ENCODE peak calls at places on chromosomes 1 and 21, in four cellular contexts. I is GM12878, D is WTC11, S is K562. X is an unnamed sample.

GRCh38 chr1:170758992-170759391 is 95.1 kb downstream of the PRRX1 start:
- DNase-seq in D (no peak), I (no peak), S (no peak), X (no peak)

GRCh38 chr21:29413683-29414082 is 115.0 kb downstream of the BACH1 start:
- DNase-seq in D (no peak), S (no peak), I (no peak), X (no peak)

GRCh38 chr1:172993640-172994039 is 57.1 kb downstream of the TNFSF18 start:
- DNase-seq in D (no peak), S (no peak), I (no peak), X (no peak)

GRCh38 chr1:180098242-180098995 is 56.2 kb upstream of the QSOX1 start:
- DNase-seq in D (no peak), S (no peak), I (no peak), X (no peak)

GRCh38 chr1:192516776-192517297 is 58.7 kb upstream of the RGS1 start:
- DNase-seq in D (no peak), S (no peak), I (peak; percentile 99), X (no peak)

GRCh38 chr1:92792340-92792782 is 7.5 kb upstream of the EVI5 start:
- DNase-seq in D (no peak), I (no peak), S (peak; percentile 72), X (no peak)

GRCh38 chr1:46653405-46653853 is 14.7 kb downstream of the ATPAF1 start:
- DNase-seq in S (no peak), D (no peak), I (no peak), X (no peak)

GRCh38 chr21:45853703-45854342 is 127.7 kb upstream of the COL6A1 start:
- DNase-seq in I (no peak), S (no peak), D (no peak), X (no peak)

GRCh38 chr1:25360596-25361581 is 22.8 kb downstream of the TMEM50A start:
- DNase-seq in D (no peak), I (no peak), S (peak; percentile 60), X (no peak)

GRCh38 chr1:209733409-209734192 is 22.3 kb upstream of the TRAF3IP3 start:
- DNase-seq in D (no peak), S (no peak), I (no peak), X (no peak)

GRCh38 chr21:45326169-45326833 is 38.6 kb upstream of the POFUT2 start:
- DNase-seq in D (no peak), I (no peak), S (no peak), X (no peak)

GRCh38 chr1:116277840-116278540 is 95.1 kb upstream of the ATP1A1 start:
- DNase-seq in I (no peak), D (no peak), S (peak; percentile 28), X (no peak)

GRCh38 chr1:88736633-88737248 is 52.7 kb downstream of the PKN2 start:
- DNase-seq in I (no peak), S (peak; percentile 33), D (peak; percentile 61), X (peak; percentile 38)

GRCh38 chr1:172883844-172884243 is 166.9 kb downstream of the TNFSF18 start:
- DNase-seq in S (no peak), I (no peak), D (no peak), X (no peak)

GRCh38 chr1:20742671-20743070 is 10.2 kb upstream of the SH2D5 start:
- DNase-seq in S (no peak), I (no peak), D (no peak), X (no peak)

GRCh38 chr1:200323856-200324400 is 85.9 kb downstream of the ZNF281 start:
- DNase-seq in D (no peak), I (no peak), S (no peak), X (no peak)

GRCh38 chr1:6033986-6034749 is 11.5 kb upstream of the KCNAB2 start:
- DNase-seq in S (peak; percentile 78), D (peak; percentile 86), I (no peak), X (peak; percentile 49)

GRCh38 chr1:25568834-25569598 is 25.6 kb downstream of the LDLRAP1 start:
- DNase-seq in D (no peak), S (peak; percentile 83), I (no peak), X (peak; percentile 45)

GRCh38 chr1:203166192-203166940 is 9.3 kb downstream of the MYBPH start:
- DNase-seq in D (no peak), S (peak; percentile 59), I (no peak), X (peak; percentile 42)

GRCh38 chr1:104780470-104781078 is 1030.9 kb downstream of the AMY1C start:
- DNase-seq in S (peak; percentile 16), D (no peak), I (no peak), X (peak; percentile 19)

GRCh38 chr1:101060992-101061391 is 35.4 kb upstream of the DPH5 start:
- DNase-seq in S (no peak), I (no peak), D (no peak), X (no peak)

GRCh38 chr1:44775078-44775929 is at the start of gene RPS8:
- DNase-seq in S (peak; percentile 99), D (peak; percentile 93), I (peak; percentile 74), X (peak; percentile 91)

GRCh38 chr1:110645962-110646735 is 28.6 kb downstream of the KCNA3 start:
- DNase-seq in S (no peak), I (no peak), D (no peak), X (no peak)

GRCh38 chr1:70826428-70826827 is 221.2 kb downstream of the PTGER3 start:
- DNase-seq in D (no peak), I (no peak), S (no peak), X (no peak)

GRCh38 chr1:224585051-224585450 is 31.1 kb upstream of the CNIH3 start:
- DNase-seq in S (no peak), I (no peak), D (no peak), X (no peak)

GRCh38 chr1:224583774-224584173 is 32.3 kb upstream of the CNIH3 start:
- DNase-seq in I (no peak), D (no peak), S (no peak), X (no peak)

GRCh38 chr1:224580006-224580405 is 36.1 kb upstream of the CNIH3 start:
- DNase-seq in D (no peak), I (no peak), S (no peak), X (no peak)

GRCh38 chr1:224582041-224582440 is 34.1 kb upstream of the CNIH3 start:
- DNase-seq in D (no peak), I (no peak), S (no peak), X (no peak)

DNA sequence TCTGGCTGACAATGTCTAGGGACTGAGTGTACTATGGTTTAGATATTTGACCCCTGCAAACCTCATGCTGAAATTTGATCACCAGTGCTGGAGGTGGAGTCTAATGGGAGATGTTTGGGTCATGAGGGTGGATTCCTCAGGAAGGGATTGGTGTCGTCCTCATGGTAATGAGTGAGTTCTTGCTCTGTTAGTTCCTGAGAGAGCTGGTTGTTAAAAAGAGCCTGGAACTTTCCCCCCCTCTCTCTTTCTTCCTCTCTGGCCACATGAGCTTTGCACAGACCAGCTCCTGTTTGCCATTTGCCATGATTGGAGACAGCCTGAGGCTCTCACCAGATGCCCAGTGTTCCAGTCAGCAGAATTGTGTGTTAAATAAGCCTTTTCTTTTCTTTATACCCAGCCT is 36.6 kb upstream of the CNIH3 start:
- DNase-seq in D (no peak), I (no peak), S (no peak), X (no peak)
- TF ChIP-seq ETV6 in D (no peak), I (no peak), S (no peak), X (no peak)

DNA sequence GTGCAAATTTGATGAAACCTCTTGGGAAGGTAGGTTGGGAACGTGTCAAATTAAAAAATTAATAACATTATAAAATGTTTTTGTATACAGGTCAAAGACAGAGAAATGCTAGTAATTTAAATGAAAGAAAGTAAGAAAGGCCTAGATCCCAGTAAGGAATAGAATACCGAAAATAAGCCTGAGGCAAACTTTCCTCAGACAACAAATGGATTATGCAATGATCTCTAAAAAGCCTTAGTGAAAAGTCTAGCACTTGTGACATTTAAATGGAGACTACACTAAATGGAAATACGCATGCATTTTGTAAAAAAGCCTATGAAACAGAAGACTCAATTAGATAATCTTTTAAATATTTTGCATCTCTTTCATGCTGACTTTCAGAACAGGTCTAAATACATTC is 138.5 kb upstream of the ZNHIT6 start:
- DNase-seq in I (no peak), S (no peak), D (no peak), X (no peak)
- TF ChIP-seq ETV6 in I (no peak), S (no peak), D (no peak), X (no peak)

DNA sequence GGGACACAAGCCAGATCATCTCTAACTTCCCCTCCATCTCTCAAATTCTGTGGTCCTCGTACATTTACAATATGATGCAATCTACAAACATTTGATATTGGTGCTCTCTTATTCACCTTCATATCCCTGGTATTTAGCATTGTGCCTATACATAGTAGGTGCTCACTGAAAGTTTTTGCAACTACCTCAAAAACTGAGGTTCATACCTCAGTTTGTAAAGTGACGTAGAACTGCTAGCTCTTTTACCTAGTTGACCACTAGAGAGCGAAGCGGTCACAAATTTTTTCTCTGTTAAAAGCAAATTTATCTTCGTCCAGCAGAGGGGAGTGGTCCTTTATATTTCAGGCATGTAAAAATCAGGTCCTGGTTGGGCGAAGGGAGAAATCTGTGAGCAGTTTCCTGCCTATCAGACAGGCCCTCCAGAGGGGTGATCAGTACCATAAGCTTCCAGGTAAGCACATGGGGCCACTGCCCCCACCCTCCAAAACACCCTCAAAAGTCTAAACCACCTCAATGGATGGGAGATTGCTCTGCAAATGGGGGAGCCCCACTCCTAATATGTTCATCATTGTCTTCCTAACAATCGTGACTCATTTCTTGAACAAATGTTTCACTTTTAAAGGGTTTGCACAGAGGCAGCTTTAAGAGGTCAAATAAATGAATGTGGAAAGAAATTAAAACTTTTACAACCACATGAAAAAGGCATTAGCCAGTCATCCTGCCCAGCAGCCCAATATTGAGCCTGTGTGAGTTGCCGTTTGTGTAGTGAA is 10.6 kb upstream of the HLCS start:
- DNase-seq in I (peak; percentile 59), S (peak; percentile 87), D (peak; percentile 33), X (peak; percentile 87)
- TF ChIP-seq ETV6 in I (no peak), S (no peak), D (no peak), X (no peak)

GRCh38 chr1:91716339-91716738 is 169.6 kb downstream of the TGFBR3 start:
- DNase-seq in S (peak; percentile 73), D (no peak), I (no peak), X (no peak)

GRCh38 chr1:91720044-91720443 is 165.9 kb downstream of the TGFBR3 start:
- DNase-seq in S (no peak), D (no peak), I (no peak), X (no peak)

GRCh38 chr1:91718368-91718767 is 167.6 kb downstream of the TGFBR3 start:
- DNase-seq in D (no peak), S (no peak), I (no peak), X (no peak)

GRCh38 chr1:91717839-91718238 is 168.1 kb downstream of the TGFBR3 start:
- DNase-seq in S (no peak), I (no peak), D (no peak), X (no peak)

GRCh38 chr1:91718877-91719276 is 167.1 kb downstream of the TGFBR3 start:
- DNase-seq in D (no peak), I (no peak), S (no peak), X (peak; percentile 57)
- TF ChIP-seq ETV6 in D (no peak), I (no peak), S (no peak), X (no peak)

GRCh38 chr1:54564312-54565112 is 16.5 kb downstream of the ACOT11 start:
- DNase-seq in D (peak; percentile 57), I (no peak), S (no peak), X (no peak)
- TF ChIP-seq ETV6 in D (no peak), I (no peak), S (no peak), X (no peak)

DNA sequence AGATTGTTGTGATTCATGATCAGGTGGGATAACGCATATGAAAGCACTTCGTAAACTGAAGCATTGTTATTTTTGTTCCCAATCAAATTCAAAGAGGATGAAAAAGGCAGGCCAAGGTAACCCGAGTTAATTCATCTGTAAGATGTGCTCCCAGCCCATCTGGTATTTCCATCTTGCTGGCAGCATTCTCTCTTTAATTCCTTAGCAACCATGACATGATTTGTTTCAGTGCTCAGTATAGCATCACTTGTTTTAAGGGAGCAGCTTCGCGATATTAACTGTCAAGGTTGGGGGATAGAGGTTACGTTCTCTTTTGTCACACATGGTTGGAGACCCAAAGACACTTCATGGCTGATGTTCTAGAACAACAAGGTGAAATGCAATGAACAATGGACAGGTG is 6.4 kb downstream of the TSPAN2 start:
- DNase-seq in S (no peak), I (no peak), D (no peak), X (no peak)
- TF ChIP-seq ETV6 in S (no peak), I (no peak), D (no peak), X (no peak)